ENCODE peak calls at places on chromosome 10, in five cellular contexts. P is lower lobe of right lung, Y is cardiac muscle cell, S is SK-N-SH, H is neuronal stem cell. I is an unnamed sample. For H3K4me1, the result is how much of the 10 kb centered on the place peaks cover.

GRCh38 chr10:62243647-62243997 is 25.0 kb downstream of the RTKN2 start:
- DNase-seq in Y (no peak), S (no peak), H (no peak), P (no peak), I (no peak)

GRCh38 chr10:72574636-72575035 is 51.2 kb downstream of the MICU1 start:
- DNase-seq in S (no peak), Y (no peak), P (no peak), H (no peak), I (no peak)

GRCh38 chr10:131477457-131478205 is 166.1 kb upstream of the TCERG1L start:
- DNase-seq in Y (no peak), S (no peak), H (no peak), P (no peak), I (no peak)

GRCh38 chr10:12418000-12418399 is 68.7 kb downstream of the CAMK1D start:
- DNase-seq in Y (peak), H (no peak), S (no peak), P (no peak), I (no peak)

GRCh38 chr10:117175901-117176534 is 21.3 kb upstream of the KCNK18 start:
- DNase-seq in Y (peak), H (peak), S (peak), P (peak), I (peak)

GRCh38 chr10:130877131-130877530 is 434.4 kb downstream of the TCERG1L start:
- DNase-seq in Y (no peak), P (no peak), H (no peak), S (no peak), I (no peak)

GRCh38 chr10:126598009-126598408 is 72.5 kb downstream of the C10orf90 start:
- DNase-seq in S (peak), P (peak), Y (peak), H (peak), I (no peak)

GRCh38 chr10:45239642-45240041 is 75.8 kb downstream of the OR13A1 start:
- DNase-seq in S (no peak), P (no peak), Y (peak), H (no peak), I (no peak)

GRCh38 chr10:72275351-72276012 is 1.8 kb downstream of the DDIT4 start:
- DNase-seq in P (no peak), Y (peak), H (no peak), S (no peak), I (no peak)

GRCh38 chr10:118278649-118279048 is 63.5 kb downstream of the FAM204A start:
- DNase-seq in H (no peak), S (no peak), Y (no peak), P (no peak), I (no peak)

GRCh38 chr10:22606164-22606614 is 108.2 kb downstream of the PIP4K2A start:
- DNase-seq in H (no peak), P (peak), Y (peak), S (no peak), I (no peak)

GRCh38 chr10:73850863-73851461 is 23.4 kb downstream of the CAMK2G start:
- DNase-seq in H (no peak), S (peak), P (peak), Y (peak), I (no peak)

GRCh38 chr10:17025444-17026295 is 103.9 kb downstream of the CUBN start:
- DNase-seq in H (no peak), Y (peak), S (peak), P (no peak), I (peak)

GRCh38 chr10:132129431-132129830 is 57.3 kb upstream of the DPYSL4 start:
- DNase-seq in H (no peak), S (peak), Y (peak), P (peak), I (no peak)

GRCh38 chr10:48523212-48523819 is 81.6 kb downstream of the ARHGAP22 start:
- DNase-seq in Y (peak), P (no peak), S (peak), H (peak), I (no peak)

GRCh38 chr10:98878418-98878817 is 357.2 kb downstream of the HPSE2 start:
- DNase-seq in P (no peak), Y (no peak), S (no peak), H (no peak), I (no peak)

GRCh38 chr10:114507449-114507848 is 103.1 kb upstream of the AFAP1L2 start:
- DNase-seq in P (peak), S (no peak), Y (no peak), H (no peak), I (no peak)

GRCh38 chr10:102396751-102397151 is 1.2 kb downstream of the NFKB2 start:
- DNase-seq in P (no peak), S (no peak), Y (no peak), H (no peak), I (no peak)

DNA sequence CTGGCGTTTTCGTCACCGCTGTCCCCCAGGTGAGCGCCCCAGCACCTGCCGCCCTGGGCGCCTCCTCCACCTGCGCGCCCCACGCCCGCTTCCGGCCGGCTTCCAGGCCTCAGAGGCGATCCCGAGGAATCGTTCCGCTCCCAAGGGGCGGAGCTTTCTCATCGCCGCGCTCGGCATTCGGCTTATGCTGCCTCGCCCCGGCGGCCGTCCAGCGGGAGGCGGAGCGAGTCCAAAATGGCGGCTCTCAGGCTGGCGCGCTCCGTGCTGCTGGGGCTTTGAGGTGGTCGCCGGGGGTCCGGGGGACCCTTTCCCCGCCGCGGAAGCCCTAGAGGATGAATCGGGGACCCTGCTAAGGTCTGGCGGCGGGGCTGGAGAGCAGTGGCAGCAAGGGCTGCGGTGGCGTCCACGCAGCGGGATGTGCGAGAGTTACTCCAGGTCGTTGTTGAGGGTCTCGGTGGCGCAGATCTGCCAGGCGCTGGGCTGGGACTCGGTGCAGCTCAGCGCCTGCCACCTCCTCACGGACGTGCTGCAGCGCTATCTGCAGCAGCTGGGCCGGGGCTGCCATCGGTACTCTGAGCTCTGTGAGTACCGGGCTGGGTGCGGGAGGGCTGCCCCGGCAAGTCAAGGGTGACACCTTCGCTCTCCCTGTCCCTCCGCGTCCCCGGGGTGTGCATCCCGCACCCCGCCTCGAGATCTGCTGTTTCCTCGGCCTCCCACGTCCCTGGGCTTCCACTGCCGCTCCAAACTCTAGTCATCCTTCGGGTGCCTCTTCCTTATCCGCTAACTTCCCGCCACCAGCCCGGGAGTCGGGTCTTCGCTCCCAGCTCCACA is at the start of gene TAF3:
- DNase-seq in S (peak), P (peak), H (peak), Y (peak), I (peak)
- H3K4me3 ChIP-seq in S (peak), P (peak), H (peak), Y (peak), I (peak)

GRCh38 chr10:86962136-86962980 is 4.0 kb downstream of the SNCG start:
- DNase-seq in P (no peak), Y (no peak), S (no peak), H (no peak), I (no peak)

GRCh38 chr10:86960003-86960862 is 1.8 kb downstream of the SNCG start:
- DNase-seq in S (peak), P (peak), H (no peak), Y (peak), I (peak)

GRCh38 chr10:86961481-86962091 is 3.2 kb downstream of the SNCG start:
- DNase-seq in H (no peak), S (no peak), Y (no peak), P (no peak), I (no peak)

GRCh38 chr10:86959737-86960002 is 1.3 kb downstream of the SNCG start:
- DNase-seq in P (no peak), S (no peak), Y (no peak), H (no peak), I (no peak)

DNA sequence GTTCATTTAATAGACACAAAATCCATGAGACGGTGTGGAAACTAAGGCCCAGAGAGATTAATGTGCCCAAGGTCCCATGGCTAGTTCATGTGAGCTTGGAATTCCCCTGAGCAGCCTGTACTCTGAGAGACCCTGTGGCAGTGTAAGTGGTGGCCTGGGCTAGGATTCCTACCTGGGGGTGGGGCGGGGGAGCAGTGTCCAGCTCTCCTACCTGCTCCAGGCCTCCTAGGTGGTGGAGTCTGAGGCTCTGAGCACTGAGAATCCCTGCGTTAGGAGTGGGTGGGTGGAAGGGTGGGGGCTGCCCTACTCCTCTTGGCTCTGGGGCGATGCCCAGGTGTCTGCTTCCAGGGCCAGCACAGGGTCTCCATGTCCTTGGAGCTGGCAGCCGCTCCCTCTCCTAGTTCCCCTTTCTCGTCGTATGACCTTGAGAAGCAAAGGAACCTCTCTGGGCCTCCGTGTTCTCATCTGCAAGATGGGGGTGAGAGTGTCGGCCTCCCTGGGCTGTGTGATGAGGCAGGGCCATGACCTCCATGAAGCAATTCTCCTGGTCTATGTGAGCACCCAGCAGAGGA is 2.5 kb downstream of the SNCG start:
- DNase-seq in P (peak), S (no peak), H (no peak), Y (no peak), I (no peak)
- H3K4me1 ChIP-seq in P (under half), S (under half), H (under half), Y (under half), I (under half)

DNA sequence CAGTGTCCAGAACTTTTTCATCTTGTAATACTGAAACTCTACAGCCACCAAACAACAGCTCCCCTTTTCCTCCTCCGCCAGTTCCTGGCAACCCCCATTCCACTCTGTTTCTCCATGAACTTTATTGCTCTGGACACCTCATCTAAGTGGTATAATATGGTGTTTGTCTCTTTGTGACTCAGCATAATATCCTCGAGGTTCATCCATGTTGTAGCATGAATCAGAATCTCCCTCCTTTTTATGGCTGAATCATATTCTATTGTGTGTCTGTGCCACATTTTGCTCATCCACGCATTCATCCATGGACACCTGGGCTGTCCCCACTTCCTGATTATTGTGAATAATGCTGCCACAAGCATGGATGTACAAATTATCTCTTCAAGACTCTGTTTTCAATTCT is 124.4 kb upstream of the FGFR2 start:
- DNase-seq in H (no peak), S (no peak), Y (no peak), P (no peak), I (no peak)
- H3K4me3 ChIP-seq in H (no peak), S (no peak), Y (no peak), P (no peak), I (no peak)

GRCh38 chr10:93073539-93074136 is at the start of gene CYP26A1:
- DNase-seq in P (no peak), Y (no peak), H (no peak), S (peak), I (no peak)

GRCh38 chr10:93072225-93072712 is 1.4 kb upstream of the CYP26A1 start:
- DNase-seq in H (no peak), Y (no peak), P (no peak), S (no peak), I (no peak)

GRCh38 chr10:93071674-93072224 is 1.9 kb upstream of the CYP26A1 start:
- DNase-seq in S (peak), Y (no peak), H (no peak), P (peak), I (no peak)

GRCh38 chr10:93074137-93074596 is 474 bp downstream of the CYP26A1 start:
- DNase-seq in H (no peak), S (peak), Y (no peak), P (no peak), I (no peak)

DNA sequence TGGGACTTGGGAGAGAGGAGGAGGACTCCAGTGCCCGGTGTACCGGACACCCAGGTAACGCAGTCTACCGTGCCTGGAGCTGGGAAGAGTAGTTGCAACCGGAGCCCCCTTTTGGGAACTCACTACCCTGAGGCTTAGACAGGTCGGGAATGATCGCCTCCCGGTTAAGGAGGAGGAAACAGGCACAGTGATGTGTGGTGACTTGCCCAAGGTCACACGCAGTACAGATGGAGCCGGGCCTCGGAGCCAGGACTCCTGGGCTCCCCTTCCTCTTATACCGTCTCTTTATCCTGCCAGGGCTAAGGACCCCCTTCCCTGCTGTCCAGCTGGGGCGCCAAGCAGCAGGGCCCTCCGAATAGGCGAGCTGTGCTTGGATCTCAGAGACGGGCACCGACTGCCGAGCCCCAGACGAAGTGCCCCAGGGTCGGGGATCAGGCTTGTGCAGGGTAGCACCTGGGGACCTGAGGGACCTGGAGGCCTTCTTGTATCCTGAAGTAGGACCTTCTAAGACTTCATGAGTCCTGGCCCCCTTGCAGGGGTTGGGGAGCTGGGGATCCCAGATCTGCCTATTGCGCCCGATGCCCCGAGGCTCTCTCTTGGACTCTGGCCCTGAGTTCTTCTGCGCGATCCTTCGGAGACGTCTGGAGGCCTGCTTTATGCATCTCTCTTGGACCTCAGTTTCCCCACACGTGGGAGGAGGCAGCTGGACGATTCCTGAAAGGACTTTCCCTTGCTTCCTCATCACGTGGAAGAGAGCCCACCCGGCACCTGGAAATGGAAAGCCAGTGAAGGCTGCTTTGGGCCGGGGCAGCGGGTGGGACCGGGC is 767 bp upstream of the CYP26A1 start:
- DNase-seq in S (peak), Y (no peak), H (no peak), P (no peak), I (no peak)
- H3K4me1 ChIP-seq in S (under half), Y (under half), H (under half), P (under half), I (under half)